ENCODE peak calls at places on chromosomes 5 and 9, in nine cellular contexts. N is fibroblast of the aortic adventitia, X is epithelial cell of esophagus, C is A549, Y is bronchial epithelial cell, V is stomach, G is adrenal gland, F is AG04449, H is brain microvascular endothelial cell. J is an unnamed sample.

GRCh38 chr5:73996181-73996770 is 370.3 kb downstream of the ARHGEF28 start:
- DNase-seq in V (no peak), N (no peak), H (no peak), C (no peak), F (no peak), G (no peak), X (no peak), Y (no peak), J (no peak)

GRCh38 chr9:129598089-129598596 is 22.8 kb downstream of the C9orf50 start:
- DNase-seq in H (no peak), F (no peak), N (no peak), Y (no peak), C (no peak), G (no peak), V (no peak), X (no peak), J (no peak)

GRCh38 chr5:93054424-93055165 is 526.4 kb downstream of the NR2F1-AS1 start:
- DNase-seq in N (peak), C (no peak), X (peak), G (no peak), Y (peak), H (peak), F (no peak), V (no peak), J (no peak)

GRCh38 chr5:168114444-168115017 is 176.9 kb upstream of the WWC1 start:
- DNase-seq in C (peak), F (no peak), X (peak), V (peak), G (peak), Y (peak), N (peak), H (peak), J (no peak)

GRCh38 chr9:119216891-119217290 is 152.3 kb downstream of the BRINP1 start:
- DNase-seq in G (peak), C (no peak), N (no peak), V (no peak), Y (no peak), F (no peak), H (no peak), X (no peak), J (peak)

GRCh38 chr5:78576376-78576775 is 72.2 kb downstream of the LHFPL2 start:
- DNase-seq in F (no peak), V (no peak), N (no peak), H (no peak), X (no peak), G (no peak), Y (no peak), C (no peak), J (no peak)

GRCh38 chr5:163758283-163758711 is 252.9 kb downstream of the MAT2B start:
- DNase-seq in V (no peak), G (no peak), X (no peak), Y (no peak), F (no peak), H (no peak), C (no peak), N (peak), J (no peak)

GRCh38 chr9:33737811-33738606 is 57.4 kb upstream of the PRSS3 start:
- DNase-seq in Y (peak), V (peak), N (peak), X (peak), H (peak), F (peak), G (peak), C (peak), J (no peak)

GRCh38 chr9:100308965-100309564 is 43.7 kb downstream of the TEX10 start:
- DNase-seq in V (no peak), G (no peak), X (no peak), N (no peak), C (no peak), H (no peak), Y (no peak), F (no peak), J (no peak)

GRCh38 chr5:67773439-67773988 is 442.0 kb upstream of the PIK3R1 start:
- DNase-seq in X (peak), Y (peak), G (no peak), H (peak), N (peak), C (no peak), F (no peak), V (no peak), J (no peak)

GRCh38 chr9:69453746-69454145 is 128.7 kb downstream of the ENTREP1 start:
- DNase-seq in Y (no peak), H (no peak), F (no peak), X (no peak), C (no peak), G (no peak), N (no peak), V (no peak), J (no peak)

GRCh38 chr9:93126151-93126781 is 7.8 kb downstream of the NINJ1 start:
- DNase-seq in G (peak), Y (no peak), C (no peak), X (no peak), F (no peak), H (no peak), V (no peak), N (no peak), J (no peak)

GRCh38 chr5:141681695-141682641 is at the start of gene ARAP3:
- DNase-seq in F (peak), C (peak), V (peak), G (peak), H (peak), X (peak), N (peak), Y (peak), J (peak)

GRCh38 chr5:141330299-141331080 is at the start of gene PCDHGA1:
- DNase-seq in G (no peak), V (no peak), C (peak), Y (peak), X (peak), N (peak), F (no peak), H (peak), J (no peak)

GRCh38 chr9:127970401-127971313 is 10.1 kb downstream of the EEIG1 start:
- DNase-seq in X (peak), C (no peak), Y (peak), G (peak), H (no peak), N (no peak), F (no peak), V (no peak), J (no peak)

GRCh38 chr5:178404987-178405386 is 172.4 kb upstream of the PHYKPL start:
- DNase-seq in G (no peak), F (no peak), H (no peak), X (no peak), Y (peak), N (no peak), C (no peak), V (no peak), J (no peak)

GRCh38 chr9:36575411-36575882 is 2.8 kb downstream of the MELK start:
- DNase-seq in N (peak), H (no peak), V (no peak), C (no peak), F (no peak), Y (peak), G (no peak), X (peak), J (no peak)

GRCh38 chr5:93425102-93425501 is 155.9 kb downstream of the NR2F1-AS1 start:
- DNase-seq in C (no peak), F (no peak), Y (no peak), X (no peak), V (no peak), G (no peak), H (no peak), N (peak), J (no peak)

GRCh38 chr5:109192027-109192426 is 217.7 kb downstream of the PJA2 start:
- DNase-seq in Y (peak), C (no peak), V (no peak), F (no peak), X (peak), H (no peak), N (no peak), G (no peak), J (no peak)

GRCh38 chr9:107612136-107612535 is 122.6 kb upstream of the KLF4 start:
- DNase-seq in C (no peak), V (peak), Y (no peak), H (no peak), F (no peak), N (peak), G (peak), X (no peak), J (peak)

GRCh38 chr9:114899461-114899860 is 30.9 kb downstream of the TNFSF8 start:
- DNase-seq in C (no peak), Y (no peak), G (no peak), N (no peak), F (no peak), X (no peak), H (no peak), V (no peak), J (no peak)

GRCh38 chr9:124812401-124813016 is 35.6 kb downstream of the OLFML2A start:
- DNase-seq in C (peak), X (peak), V (no peak), G (no peak), Y (peak), N (peak), H (peak), F (peak), J (no peak)

GRCh38 chr9:81431662-81432061 is 257.7 kb downstream of the TLE1 start:
- DNase-seq in H (peak), X (no peak), G (no peak), C (no peak), N (peak), Y (no peak), V (no peak), F (peak), J (no peak)

GRCh38 chr9:127225747-127226646 is 38.6 kb upstream of the GARNL3 start:
- DNase-seq in V (no peak), G (peak), F (no peak), Y (no peak), H (peak), X (peak), C (no peak), N (no peak), J (peak)

GRCh38 chr5:158698768-158699167 is 400.9 kb downstream of the EBF1 start:
- DNase-seq in C (no peak), V (no peak), F (no peak), H (no peak), G (no peak), X (no peak), N (no peak), Y (no peak), J (no peak)

GRCh38 chr5:158701406-158702177 is 398.1 kb downstream of the EBF1 start:
- DNase-seq in H (peak), G (peak), Y (peak), N (peak), C (peak), F (peak), V (no peak), X (peak), J (no peak)

GRCh38 chr5:158699336-158699735 is 400.4 kb downstream of the EBF1 start:
- DNase-seq in H (no peak), Y (no peak), F (no peak), V (no peak), X (no peak), G (no peak), C (no peak), N (peak), J (no peak)

GRCh38 chr5:158700231-158700996 is 399.3 kb downstream of the EBF1 start:
- DNase-seq in N (peak), Y (no peak), G (no peak), X (no peak), H (no peak), C (no peak), F (peak), V (no peak), J (no peak)

DNA sequence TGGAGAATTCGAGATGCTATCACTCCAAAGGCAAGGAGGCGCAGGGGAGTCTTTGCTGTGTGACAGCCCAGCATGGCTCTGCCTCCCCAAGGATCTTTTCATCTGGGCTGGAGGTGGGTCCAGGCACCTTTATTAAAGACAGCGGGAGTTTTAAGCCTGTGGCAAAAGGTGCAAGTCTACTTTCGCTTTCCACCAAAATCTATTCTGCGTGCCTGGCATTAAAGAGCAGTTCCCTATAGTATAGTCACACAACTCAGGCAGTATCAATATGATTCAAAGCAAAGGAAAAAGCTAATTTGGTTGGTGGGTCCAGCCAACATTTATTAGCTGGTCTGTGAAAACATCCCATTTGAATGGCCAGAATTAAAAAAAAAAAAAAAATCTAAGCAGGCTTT is 398.7 kb downstream of the EBF1 start:
- DNase-seq in X (no peak), H (no peak), G (no peak), Y (no peak), C (no peak), V (no peak), F (no peak), N (no peak), J (no peak)
- H3K4me3 ChIP-seq in X (no peak), H (no peak), G (no peak), Y (no peak), C (no peak), V (no peak), F (no peak), N (peak), J (no peak)

GRCh38 chr9:95018099-95018927 is 291.8 kb downstream of the AOPEP start:
- DNase-seq in H (peak), G (peak), C (peak), X (peak), F (peak), N (peak), Y (peak), V (no peak), J (no peak)
- H3K4me3 ChIP-seq in H (no peak), G (peak), C (peak), X (peak), F (peak), N (peak), Y (no peak), V (no peak), J (peak)

GRCh38 chr5:177370488-177371119 is 12.9 kb downstream of the RGS14 start:
- DNase-seq in F (no peak), X (peak), V (peak), N (peak), H (peak), C (peak), Y (peak), G (peak), J (peak)
- H3K4me3 ChIP-seq in F (peak), X (peak), V (peak), N (peak), H (peak), C (peak), Y (peak), G (peak), J (peak)

DNA sequence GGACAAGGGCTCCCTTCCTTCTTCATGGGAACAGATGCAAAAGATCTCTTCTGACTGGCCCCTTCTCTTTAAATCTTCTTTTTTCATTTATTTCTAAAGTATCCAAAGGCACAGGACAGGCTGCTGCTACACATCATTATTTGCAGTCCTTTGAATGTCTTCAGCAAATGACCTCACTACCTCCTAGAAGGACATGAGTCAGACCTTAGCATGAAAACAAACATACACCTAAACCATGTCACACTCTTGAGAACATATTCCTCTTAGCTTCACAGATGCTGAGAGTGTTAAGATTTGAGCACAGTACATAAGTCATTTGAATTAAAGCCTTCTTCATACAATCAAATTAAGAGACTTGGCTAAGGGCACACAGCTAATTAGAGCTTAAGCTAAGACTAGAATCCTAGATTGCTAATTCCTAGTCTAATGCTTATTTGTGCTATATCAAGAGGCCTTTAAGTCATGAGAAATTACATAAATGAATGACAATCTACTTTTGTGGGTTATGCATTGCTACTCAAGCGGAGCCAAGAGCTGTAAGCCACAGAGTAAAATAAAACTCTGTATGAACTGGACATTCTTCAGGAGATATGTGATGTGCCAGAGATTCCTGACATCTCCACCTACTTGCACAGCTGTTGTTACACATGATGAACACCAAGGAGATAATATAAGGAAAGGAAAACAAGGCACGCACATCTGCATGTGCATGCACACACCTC is 109.1 kb upstream of the PTGER4 start:
- DNase-seq in H (peak), Y (peak), G (no peak), C (peak), N (peak), F (no peak), X (peak), V (no peak), J (no peak)
- H3K4me3 ChIP-seq in H (no peak), Y (no peak), G (no peak), C (no peak), N (no peak), F (no peak), X (no peak), V (no peak), J (no peak)

GRCh38 chr9:764986-765385 is 76.5 kb upstream of the DMRT1 start:
- DNase-seq in X (no peak), N (no peak), G (no peak), F (no peak), H (no peak), C (no peak), Y (no peak), V (no peak), J (no peak)

GRCh38 chr9:763692-764091 is 77.8 kb upstream of the DMRT1 start:
- DNase-seq in H (no peak), C (no peak), X (no peak), G (no peak), V (no peak), F (no peak), Y (no peak), N (no peak), J (no peak)

GRCh38 chr9:762217-762616 is 79.3 kb upstream of the DMRT1 start:
- DNase-seq in G (no peak), Y (no peak), V (no peak), F (no peak), C (no peak), H (no peak), N (no peak), X (no peak), J (no peak)

GRCh38 chr9:761793-762190 is 79.7 kb upstream of the DMRT1 start:
- DNase-seq in V (no peak), G (no peak), N (no peak), F (no peak), Y (no peak), H (no peak), C (no peak), X (no peak), J (no peak)

DNA sequence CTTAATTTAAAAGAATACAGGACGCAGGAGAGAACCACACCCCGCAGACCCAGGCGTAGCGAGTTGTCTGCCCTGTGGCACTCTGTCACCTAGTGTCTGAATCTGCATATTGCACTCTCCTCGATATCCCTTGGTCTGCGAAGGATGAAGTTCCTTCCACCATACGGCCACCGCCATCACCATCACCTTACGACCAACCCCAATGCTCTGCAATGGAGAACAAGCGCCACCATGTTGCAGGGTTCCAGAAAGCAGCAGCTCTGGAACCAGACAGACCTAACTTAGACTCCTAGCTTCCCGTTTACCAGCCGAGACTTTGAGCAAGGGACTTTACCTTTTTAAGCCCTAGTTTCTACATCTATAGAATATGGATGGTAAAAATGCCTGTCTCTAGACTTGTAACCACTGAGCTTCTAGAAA is 77.4 kb upstream of the DMRT1 start:
- DNase-seq in C (peak), V (peak), N (peak), F (no peak), Y (peak), G (peak), H (peak), X (peak), J (peak)
- H3K4me3 ChIP-seq in C (peak), V (no peak), N (peak), F (no peak), Y (no peak), G (no peak), H (no peak), X (no peak), J (peak)

J was measured in ovary.